ENCODE peak calls at places on chromosome 6, in seven cellular contexts. J is NCI-H2081; S is GM06990; M is T-cell; U is stimulated activated CD4-positive, alpha-beta T cell treated with anti-CD3 and anti-CD28 coated beads, Interleukin-15, amount 100 ng/mL, for 1 hour; D is right lobe of liver; Y is Panc1. K is an unnamed sample.

GRCh38 chr6:112014483-112014882 is 39.4 kb upstream of the CCN6 start:
- DNase-seq in J (no peak), S (no peak), M (no peak), U (no peak), D (no peak), Y (no peak), K (peak)

GRCh38 chr6:96196633-96197032 is 180.9 kb downstream of the FUT9 start:
- DNase-seq in J (no peak), S (no peak), M (no peak), U (no peak), D (no peak), Y (no peak), K (no peak)

GRCh38 chr6:165850434-165851019 is 187.5 kb upstream of the PDE10A start:
- DNase-seq in J (peak), S (peak), M (peak), U (peak), D (peak), Y (peak), K (peak)

GRCh38 chr6:128511518-128511917 is 8.9 kb downstream of the PTPRK start:
- DNase-seq in J (no peak), S (no peak), M (no peak), U (no peak), D (no peak), Y (no peak), K (no peak)

GRCh38 chr6:46925563-46926253 is 4.0 kb upstream of the ADGRF5 start:
- DNase-seq in J (no peak), S (no peak), M (no peak), U (no peak), D (no peak), Y (peak), K (no peak)

GRCh38 chr6:106509420-106510089 is 119.7 kb downstream of the RTN4IP1 start:
- DNase-seq in J (no peak), S (no peak), M (no peak), U (no peak), D (no peak), Y (no peak), K (no peak)

GRCh38 chr6:19838442-19839236 is 1.5 kb downstream of the ID4 start:
- DNase-seq in J (peak), S (peak), M (no peak), U (no peak), D (no peak), Y (no peak), K (no peak)

GRCh38 chr6:169589699-169590257 is 112.1 kb downstream of the WDR27 start:
- DNase-seq in J (no peak), S (peak), M (no peak), U (no peak), D (no peak), Y (peak), K (no peak)

GRCh38 chr6:44538131-44538835 is 150.8 kb downstream of the CDC5L start:
- DNase-seq in J (no peak), S (no peak), M (no peak), U (no peak), D (no peak), Y (no peak), K (no peak)

GRCh38 chr6:14734052-14734415 is 511.8 kb upstream of the JARID2 start:
- DNase-seq in J (no peak), S (no peak), M (no peak), U (no peak), D (no peak), Y (no peak), K (peak)

GRCh38 chr6:75813476-75814250 is 64.6 kb downstream of the MYO6 start:
- DNase-seq in J (no peak), S (no peak), M (no peak), U (no peak), D (no peak), Y (no peak), K (no peak)

GRCh38 chr6:20402181-20403079 is 751 bp downstream of the E2F3 start:
- DNase-seq in J (peak), S (peak), M (peak), U (peak), D (peak), Y (no peak), K (peak)

K was measured in OCI-M1.